ENCODE peak calls at places on chromosomes 7 and 10, in four cellular contexts. F, N, H and M are unnamed samples.

GRCh38 chr7:11539853-11540252 is 292.1 kb downstream of the THSD7A start:
- DNase-seq in F (no peak), N (no peak), H (no peak), M (no peak)

GRCh38 chr10:21604651-21605050 is 70.6 kb downstream of the MLLT10 start:
- DNase-seq in F (no peak), N (no peak), H (no peak), M (no peak)

GRCh38 chr10:86678999-86679792 is 10.9 kb downstream of the LDB3 start:
- DNase-seq in F (no peak), N (no peak), H (no peak), M (peak; percentile 35)

GRCh38 chr10:63819753-63820347 is 298.6 kb downstream of the REEP3 start:
- DNase-seq in F (peak; percentile 37), N (no peak), H (peak; percentile 61), M (no peak)

GRCh38 chr7:129258649-129259389 is 34.0 kb downstream of the AHCYL2 start:
- DNase-seq in F (no peak), N (no peak), H (no peak), M (no peak)

GRCh38 chr7:3177271-3177670 is 123.8 kb upstream of the SDK1 start:
- DNase-seq in F (no peak), N (no peak), H (no peak), M (no peak)

GRCh38 chr10:103896225-103896624 is 21.8 kb downstream of the STN1 start:
- DNase-seq in F (no peak), N (no peak), H (no peak), M (no peak)

GRCh38 chr7:125125315-125125714 is 195.7 kb upstream of the POT1 start:
- DNase-seq in F (no peak), N (no peak), H (no peak), M (no peak)

GRCh38 chr10:123571978-123572377 is 94.2 kb upstream of the GPR26 start:
- DNase-seq in F (no peak), N (no peak), H (no peak), M (no peak)

GRCh38 chr7:132805766-132806165 is 229.5 kb upstream of the PLXNA4 start:
- DNase-seq in F (no peak), N (no peak), H (no peak), M (no peak)

GRCh38 chr10:61404771-61405170 is 48.4 kb downstream of the TMEM26 start:
- DNase-seq in F (no peak), N (no peak), H (no peak), M (no peak)
- H3K27ac ChIP-seq in F (no peak overlapping the region), N (no peak overlapping the region), H (no peak overlapping the region), M (no peak overlapping the region)

GRCh38 chr10:17354781-17355180 is 99.6 kb downstream of the ST8SIA6 start:
- DNase-seq in F (no peak), N (no peak), H (no peak), M (no peak)
- H3K27ac ChIP-seq in F (no peak overlapping the region), N (no peak overlapping the region), H (no peak overlapping the region), M (no peak overlapping the region)

DNA sequence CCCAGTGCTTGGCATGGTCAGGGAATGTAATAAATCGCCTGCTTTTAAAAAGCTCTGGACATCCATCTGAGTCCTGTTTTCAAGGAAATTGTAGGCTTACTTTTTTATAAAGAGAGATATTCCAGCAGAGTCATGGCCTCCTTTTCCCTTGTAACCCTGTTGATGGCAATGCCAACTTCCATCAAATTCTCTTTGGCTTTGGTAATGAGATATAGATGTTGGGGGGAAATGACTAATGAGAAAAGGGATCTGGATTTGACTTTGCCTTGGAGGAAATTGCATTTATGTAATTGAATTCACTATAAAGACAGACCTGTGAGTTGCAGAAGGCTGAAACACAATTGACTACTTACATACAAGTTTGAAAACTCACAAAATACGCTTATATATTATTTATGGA is 347.5 kb downstream of the GPR158 start:
- DNase-seq in F (no peak), N (no peak), H (no peak), M (no peak)
- H3K27ac ChIP-seq in F (no peak overlapping the region), N (no peak overlapping the region), H (no peak overlapping the region), M (no peak overlapping the region)

GRCh38 chr10:110352930-110353243 is 48.2 kb upstream of the SMNDC1 start:
- DNase-seq in F (no peak), N (no peak), H (no peak), M (no peak)
- H3K27ac ChIP-seq in F (peak overlapping the region; percentile 83), N (no peak overlapping the region), H (no peak overlapping the region), M (no peak overlapping the region)